ENCODE peak calls at places on chromosomes 13 and 19, in four cellular contexts. S, Q, J and F are unnamed samples. For H3K4me1, the result is how much of the 10 kb centered on the place peaks cover.

GRCh38 chr19:2428756-2429711 is 1.6 kb upstream of the TIMM13 start:
- DNase-seq in S (no peak), Q (no peak), J (no peak), F (no peak)

GRCh38 chr19:31066385-31066784 is 282.9 kb downstream of the TSHZ3 start:
- DNase-seq in S (no peak), Q (no peak), J (no peak), F (no peak)

GRCh38 chr13:96165840-96166239 is 75.9 kb downstream of the HS6ST3 start:
- DNase-seq in S (no peak), Q (no peak), J (no peak), F (no peak)

GRCh38 chr19:4267101-4267900 is 11.8 kb upstream of the SHD start:
- DNase-seq in S (peak), Q (no peak), J (no peak), F (no peak)

GRCh38 chr13:66362485-66362884 is 867.7 kb downstream of the PCDH9 start:
- DNase-seq in S (no peak), Q (no peak), J (no peak), F (no peak)

GRCh38 chr13:83221256-83221655 is 661.0 kb downstream of the SLITRK1 start:
- DNase-seq in S (no peak), Q (no peak), J (no peak), F (no peak)

GRCh38 chr13:99766641-99767045 is 204.9 kb downstream of the ZIC5 start:
- DNase-seq in S (no peak), Q (no peak), J (no peak), F (no peak)

GRCh38 chr13:93066187-93066586 is 160.4 kb upstream of the GPC6 start:
- DNase-seq in S (no peak), Q (no peak), J (no peak), F (no peak)

GRCh38 chr13:18212873-18213272 is 968.8 kb downstream of the TUBA3C start:
- DNase-seq in S (no peak), Q (no peak), J (no peak), F (no peak)

GRCh38 chr19:56988271-56988670 is 131.5 kb upstream of the USP29 start:
- DNase-seq in S (no peak), Q (no peak), J (no peak), F (no peak)

GRCh38 chr19:30371157-30371845 is 883 bp upstream of the ZNF536 start:
- DNase-seq in S (no peak), Q (no peak), J (no peak), F (no peak)

GRCh38 chr13:36282818-36283432 is 14.7 kb downstream of the CCDC169 start:
- DNase-seq in S (no peak), Q (no peak), J (no peak), F (no peak)

GRCh38 chr13:94700536-94700935 is 11.8 kb downstream of the SOX21 start:
- DNase-seq in S (no peak), Q (no peak), J (no peak), F (peak)

GRCh38 chr13:65744761-65745160 is 1485.4 kb downstream of the PCDH9 start:
- DNase-seq in S (no peak), Q (no peak), J (no peak), F (no peak)

GRCh38 chr19:33277434-33277833 is 24.9 kb downstream of the CEBPA start:
- DNase-seq in S (no peak), Q (no peak), J (no peak), F (no peak)

GRCh38 chr19:19549804-19550453 is 11.9 kb downstream of the CILP2 start:
- DNase-seq in S (no peak), Q (no peak), J (no peak), F (no peak)

DNA sequence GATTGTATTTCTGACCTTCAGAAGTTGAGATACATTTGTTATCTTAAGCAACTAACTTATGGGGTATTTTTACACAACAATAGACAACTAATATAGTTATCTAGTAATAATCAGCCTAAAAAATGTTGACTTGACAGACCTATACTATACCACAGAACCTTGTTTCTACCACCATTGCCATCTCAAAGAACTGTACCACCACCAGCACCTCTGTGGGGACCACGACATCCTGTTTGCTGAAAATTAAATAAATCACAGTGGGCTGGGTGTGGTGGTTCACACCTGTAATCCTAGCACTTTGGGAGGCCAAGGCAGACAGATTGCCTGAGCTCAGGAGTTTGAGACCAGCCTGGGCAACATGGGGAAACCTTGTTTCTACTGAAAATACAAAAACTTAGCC is 24.0 kb downstream of the TSKS start:
- DNase-seq in S (no peak), Q (no peak), J (no peak), F (no peak)
- TF ChIP-seq POLR2A in S (no peak), Q (no peak), J (no peak), F (no peak)

DNA sequence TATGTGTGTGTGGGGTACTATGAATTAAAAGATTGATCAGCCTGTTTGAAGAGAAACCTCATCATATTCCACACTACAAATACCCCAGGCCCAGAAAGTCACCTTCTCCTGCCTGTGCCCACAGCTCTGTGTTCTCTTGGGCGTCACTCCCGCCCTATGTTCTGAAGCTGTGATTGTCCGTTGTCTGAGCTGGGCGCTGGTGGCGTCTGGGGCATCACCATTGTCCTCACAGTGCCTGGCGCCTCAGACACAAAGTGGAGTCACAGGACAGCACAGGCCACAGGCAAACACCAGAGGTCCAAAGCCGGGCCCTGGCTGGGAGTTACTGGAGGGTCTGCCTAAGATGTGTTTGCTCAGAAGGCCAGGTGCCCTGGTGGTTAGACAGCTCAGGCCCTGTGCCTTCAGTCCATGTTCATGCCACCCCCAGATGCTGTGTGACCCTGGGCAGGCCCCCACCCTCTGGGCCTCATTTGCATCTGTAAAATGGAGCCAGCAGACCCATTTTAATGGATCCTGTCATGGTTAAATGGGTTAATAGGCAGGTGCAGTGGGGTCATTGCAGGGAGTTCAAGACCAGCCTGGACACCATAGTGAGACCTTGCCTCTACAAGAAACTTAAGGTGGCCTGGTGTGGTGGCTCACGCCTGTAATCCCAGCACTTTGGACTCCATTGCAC is 34.5 kb downstream of the DNM2 start:
- DNase-seq in S (no peak), Q (no peak), J (no peak), F (no peak)
- H3K4me1 ChIP-seq in S (under half), Q (half or more), J (half or more), F (half or more)

GRCh38 chr19:46429999-46430398 is 1.3 kb upstream of the PNMA8C start:
- DNase-seq in S (no peak), Q (no peak), J (no peak), F (no peak)

GRCh38 chr19:46428278-46429141 is at the start of gene PNMA8C:
- DNase-seq in S (peak), Q (no peak), J (no peak), F (no peak)

GRCh38 chr19:46427518-46427917 is 1.2 kb downstream of the PNMA8C start:
- DNase-seq in S (no peak), Q (no peak), J (no peak), F (no peak)

GRCh38 chr19:46426035-46426505 is 2.7 kb downstream of the PNMA8C start:
- DNase-seq in S (no peak), Q (no peak), J (no peak), F (no peak)

DNA sequence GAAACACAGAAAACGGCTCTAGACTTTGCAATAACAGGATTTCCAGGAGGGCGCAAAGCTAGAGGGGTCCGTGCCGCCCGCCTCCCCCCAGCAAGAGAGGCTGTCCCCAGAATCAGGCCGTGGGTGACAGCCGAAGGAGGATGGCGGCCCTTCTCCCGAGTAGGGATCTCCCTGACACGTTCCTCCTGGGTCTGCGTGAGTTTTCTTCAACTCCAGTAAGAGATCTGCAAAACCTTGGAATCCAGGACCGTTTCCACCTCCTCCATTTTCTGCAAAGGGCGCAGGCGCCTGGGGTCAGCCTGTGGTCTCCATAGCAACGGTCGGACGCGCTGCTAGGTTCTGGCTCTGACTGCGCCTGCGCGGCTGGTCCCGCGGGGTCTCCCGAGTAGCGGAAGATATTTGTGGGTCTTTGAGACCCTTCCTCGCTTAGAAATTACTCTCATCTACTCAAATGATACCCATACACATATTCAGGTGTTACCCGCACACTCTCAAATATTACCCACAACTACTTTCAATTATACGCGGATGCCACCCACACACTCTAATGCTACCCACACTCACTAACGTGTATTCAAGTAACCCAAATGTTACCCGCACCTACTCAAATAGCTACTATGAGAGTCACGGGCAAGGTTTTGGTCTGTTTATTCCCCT is 2.1 kb downstream of the PNMA8C start:
- DNase-seq in S (peak), Q (no peak), J (no peak), F (no peak)
- TF ChIP-seq POLR2AphosphoS5 in S (no peak), Q (no peak), J (no peak), F (peak)

GRCh38 chr13:77338961-77339401 is 12.1 kb upstream of the MYCBP2 start:
- DNase-seq in S (no peak), Q (no peak), J (no peak), F (no peak)
- TF ChIP-seq POLR2A in S (no peak), Q (no peak), J (no peak), F (no peak)

GRCh38 chr13:21040120-21040834 is 21.1 kb downstream of the LATS2 start:
- DNase-seq in S (no peak), Q (peak), J (no peak), F (no peak)

GRCh38 chr13:21033866-21034601 is 27.4 kb downstream of the LATS2 start:
- DNase-seq in S (no peak), Q (no peak), J (no peak), F (no peak)

GRCh38 chr13:21034602-21035190 is 26.7 kb downstream of the LATS2 start:
- DNase-seq in S (no peak), Q (no peak), J (no peak), F (no peak)

GRCh38 chr13:21039097-21039800 is 22.1 kb downstream of the LATS2 start:
- DNase-seq in S (no peak), Q (peak), J (no peak), F (no peak)

DNA sequence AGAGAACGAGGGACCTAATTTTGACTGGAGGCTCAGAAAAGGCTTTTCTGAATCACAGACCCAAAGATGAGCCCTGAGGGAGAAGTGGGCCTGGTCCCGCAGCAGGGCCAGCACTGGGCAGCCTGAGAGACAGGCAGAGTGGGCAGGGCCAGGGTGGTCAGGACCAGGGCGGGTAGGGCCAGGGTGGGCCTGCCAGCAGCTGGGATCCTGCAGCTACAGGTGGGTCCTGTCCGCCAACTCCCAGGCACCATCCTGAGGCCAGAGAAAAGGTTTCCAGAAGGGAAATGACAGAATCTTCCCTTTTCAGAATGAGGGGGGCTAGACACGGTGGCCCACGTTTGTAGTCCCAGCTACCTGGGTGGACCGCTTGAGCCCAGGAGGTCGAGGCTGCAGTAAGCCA is 23.7 kb downstream of the LATS2 start:
- DNase-seq in S (no peak), Q (no peak), J (no peak), F (no peak)
- H3K4me1 ChIP-seq in S (under half), Q (half or more), J (under half), F (half or more)

DNA sequence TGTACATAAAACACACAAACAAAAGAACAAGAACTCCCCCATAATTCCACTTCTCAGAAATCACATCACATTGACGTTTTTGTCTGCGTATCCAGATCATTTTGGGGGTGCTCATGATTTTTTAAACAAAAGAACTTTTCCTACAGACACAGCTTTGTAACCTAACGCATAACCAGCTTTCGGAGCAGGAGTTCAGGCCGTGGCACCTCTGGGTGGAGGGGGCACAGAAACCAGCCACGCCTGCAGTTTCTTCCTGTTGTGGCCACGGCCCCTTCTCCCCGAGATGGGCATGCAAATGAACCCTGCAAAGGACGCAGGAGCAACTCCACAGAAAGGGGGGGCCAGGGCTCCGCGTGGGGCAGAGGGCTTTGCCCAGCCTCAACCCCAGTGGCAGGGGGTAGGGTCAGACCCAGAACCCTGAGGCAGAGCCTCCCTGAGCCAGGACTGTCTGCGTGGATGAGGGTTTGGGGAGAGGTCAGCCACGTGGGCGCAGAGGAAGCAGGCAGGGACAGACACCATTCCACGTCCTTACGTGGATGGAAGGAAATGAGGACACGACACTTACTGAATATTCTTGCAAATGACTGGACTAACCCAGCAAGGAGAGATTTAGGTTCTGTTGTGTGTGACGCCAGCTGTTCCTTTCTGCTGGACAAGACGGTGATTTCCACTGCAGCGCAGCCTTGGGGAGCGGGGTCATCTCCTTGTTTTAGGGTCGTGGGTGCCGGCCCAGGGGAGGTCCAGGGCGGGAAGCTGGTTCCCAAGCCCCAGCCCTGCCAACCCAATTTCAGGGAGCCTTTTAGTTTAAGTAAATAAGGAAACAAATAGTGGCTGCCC is 64.3 kb downstream of the RASA3 start:
- DNase-seq in S (peak), Q (no peak), J (peak), F (no peak)
- TF ChIP-seq POLR2AphosphoS5 in S (no peak), Q (no peak), J (no peak), F (no peak)